ENCODE peak calls at places on chromosomes 6 and 20, in four cellular contexts. One of them, this sample, is unnamed.

GRCh38 chr20:3109350-3110302 is 25.1 kb upstream of the AVP start:
- DNase-seq in HL-60: no peak
- DNase-seq in K562: no peak
- DNase-seq in GM12878: no peak
- DNase-seq in this sample: no peak

GRCh38 chr6:168506460-168506859 is 65.5 kb downstream of the SMOC2 start:
- DNase-seq in HL-60: no peak
- DNase-seq in K562: no peak
- DNase-seq in GM12878: no peak
- DNase-seq in this sample: no peak

GRCh38 chr20:63976980-63977391 is 2.5 kb downstream of the SAMD10 start:
- DNase-seq in HL-60: no peak
- DNase-seq in K562: no peak
- DNase-seq in GM12878: no peak
- DNase-seq in this sample: no peak

GRCh38 chr6:158909938-158910337 is 90.1 kb downstream of the RSPH3 start:
- DNase-seq in HL-60: no peak
- DNase-seq in K562: no peak
- DNase-seq in GM12878: no peak
- DNase-seq in this sample: no peak

GRCh38 chr20:61662226-61662945 is 403.3 kb downstream of the TAF4 start:
- DNase-seq in HL-60: no peak
- DNase-seq in K562: peak; percentile 39
- DNase-seq in GM12878: no peak
- DNase-seq in this sample: no peak

GRCh38 chr6:88013554-88013953 is 34.1 kb upstream of the SPACA1 start:
- DNase-seq in HL-60: no peak
- DNase-seq in K562: no peak
- DNase-seq in GM12878: no peak
- DNase-seq in this sample: no peak

GRCh38 chr6:155495011-155495768 is 39.6 kb upstream of the NOX3 start:
- DNase-seq in HL-60: peak; percentile 3
- DNase-seq in K562: no peak
- DNase-seq in GM12878: no peak
- DNase-seq in this sample: no peak

GRCh38 chr6:53794073-53794719 is 609 bp upstream of the LRRC1 start:
- DNase-seq in HL-60: peak; percentile 5
- DNase-seq in K562: no peak
- DNase-seq in GM12878: peak; percentile 17
- DNase-seq in this sample: no peak

GRCh38 chr20:56628873-56629463 is at the start of gene TFAP2C:
- DNase-seq in HL-60: no peak
- DNase-seq in K562: peak; percentile 90
- DNase-seq in GM12878: no peak
- DNase-seq in this sample: peak; percentile 33

GRCh38 chr6:152863618-152864326 is 113.2 kb downstream of the VIP start:
- DNase-seq in HL-60: peak; percentile 8
- DNase-seq in K562: peak; percentile 56
- DNase-seq in GM12878: peak; percentile 8
- DNase-seq in this sample: no peak

GRCh38 chr6:17907467-17908229 is 79.8 kb downstream of the KIF13A start:
- DNase-seq in HL-60: peak; percentile 97
- DNase-seq in K562: peak; percentile 88
- DNase-seq in GM12878: no peak
- DNase-seq in this sample: no peak

GRCh38 chr20:61524956-61525666 is 273.1 kb downstream of the CDH4 start:
- DNase-seq in HL-60: no peak
- DNase-seq in K562: peak; percentile 40
- DNase-seq in GM12878: no peak
- DNase-seq in this sample: no peak

GRCh38 chr20:5393218-5393870 is 76.6 kb upstream of the PROKR2 start:
- DNase-seq in HL-60: no peak
- DNase-seq in K562: no peak
- DNase-seq in GM12878: no peak
- DNase-seq in this sample: no peak

GRCh38 chr20:33770005-33770404 is 38.2 kb downstream of the ZNF341 start:
- DNase-seq in HL-60: no peak
- DNase-seq in K562: no peak
- DNase-seq in GM12878: no peak
- DNase-seq in this sample: no peak

GRCh38 chr6:25292384-25292783 is 13.2 kb downstream of the CARMIL1 start:
- DNase-seq in HL-60: no peak
- DNase-seq in K562: no peak
- DNase-seq in GM12878: no peak
- DNase-seq in this sample: no peak

GRCh38 chr6:41901882-41902519 is 6.8 kb upstream of the USP49 start:
- DNase-seq in HL-60: no peak
- DNase-seq in K562: peak; percentile 73
- DNase-seq in GM12878: no peak
- DNase-seq in this sample: peak; percentile 29

GRCh38 chr6:16473908-16474791 is 235.8 kb downstream of the GMPR start:
- DNase-seq in HL-60: no peak
- DNase-seq in K562: no peak
- DNase-seq in GM12878: peak; percentile 67
- DNase-seq in this sample: no peak

DNA sequence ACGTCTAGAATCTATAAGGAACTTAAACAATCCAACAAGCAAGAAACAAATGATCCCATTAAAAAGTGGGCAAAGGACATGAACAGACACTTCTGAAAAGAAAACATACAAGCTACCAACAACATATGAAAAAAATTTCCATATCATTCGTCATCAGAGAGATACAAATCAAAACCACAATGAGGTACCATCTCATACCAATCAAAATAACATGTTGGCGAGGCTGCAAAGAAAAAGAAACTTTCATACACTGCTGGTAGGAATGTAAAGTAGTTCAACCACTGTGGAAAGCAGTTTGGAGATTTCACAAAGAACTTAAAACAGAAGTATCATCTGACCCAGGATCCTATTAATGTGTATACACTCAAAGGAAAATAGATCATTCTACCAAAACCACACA is 243.9 kb upstream of the RUNX2 start:
- DNase-seq in HL-60: no peak
- DNase-seq in K562: no peak
- DNase-seq in GM12878: no peak
- DNase-seq in this sample: no peak
- TF ChIP-seq SPI1 in HL-60: no peak
- TF ChIP-seq SPI1 in K562: no peak
- TF ChIP-seq SPI1 in GM12878: no peak
- TF ChIP-seq SPI1 in this sample: no peak

GRCh38 chr6:167000759-167001158 is 1.6 kb downstream of the CEP43 start:
- DNase-seq in HL-60: no peak
- DNase-seq in K562: no peak
- DNase-seq in GM12878: no peak
- DNase-seq in this sample: no peak

GRCh38 chr6:166998256-166999144 is 697 bp upstream of the CEP43 start:
- DNase-seq in HL-60: no peak
- DNase-seq in K562: peak; percentile 24
- DNase-seq in GM12878: no peak
- DNase-seq in this sample: no peak

GRCh38 chr6:166997768-166998255 is 1.4 kb upstream of the CEP43 start:
- DNase-seq in HL-60: peak; percentile 65
- DNase-seq in K562: peak; percentile 63
- DNase-seq in GM12878: peak; percentile 27
- DNase-seq in this sample: no peak

GRCh38 chr6:166999845-167000253 is 652 bp downstream of the CEP43 start:
- DNase-seq in HL-60: no peak
- DNase-seq in K562: no peak
- DNase-seq in GM12878: no peak
- DNase-seq in this sample: no peak

DNA sequence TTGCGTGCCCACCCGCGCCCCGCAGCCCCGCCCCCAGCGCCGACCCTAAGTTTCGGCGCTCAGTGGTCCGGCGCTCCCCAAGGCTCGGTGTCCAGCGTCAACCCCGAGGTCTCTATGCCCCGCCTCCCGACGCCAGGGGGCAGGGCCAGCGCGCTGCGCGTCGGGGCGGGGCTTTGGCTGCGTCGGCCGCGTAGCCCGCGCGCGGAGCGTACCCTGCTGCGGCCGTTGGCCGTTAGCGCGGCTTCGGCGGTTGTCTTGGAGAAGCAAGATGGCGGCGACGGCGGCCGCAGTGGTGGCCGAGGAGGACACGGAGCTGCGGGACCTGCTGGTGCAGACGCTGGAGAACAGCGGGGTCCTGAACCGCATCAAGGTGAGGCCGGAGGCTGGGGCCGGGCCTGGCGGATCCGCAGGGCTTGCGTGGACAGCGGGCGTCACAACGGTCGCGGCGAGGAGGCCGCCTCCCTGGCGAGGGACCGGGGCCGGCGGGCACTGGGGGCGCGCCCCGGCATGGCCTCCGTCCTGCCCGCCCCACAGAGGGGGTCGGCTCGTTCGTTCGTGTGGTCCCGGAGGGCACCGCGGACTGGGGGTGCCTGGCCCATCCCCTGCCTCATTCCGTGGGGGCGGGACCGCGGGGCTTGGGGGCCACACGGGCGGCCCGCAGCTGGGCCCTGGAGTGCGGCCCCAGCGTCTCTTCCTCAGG is at the start of gene CEP43:
- DNase-seq in HL-60: peak; percentile 81
- DNase-seq in K562: peak; percentile 98
- DNase-seq in GM12878: peak; percentile 71
- DNase-seq in this sample: peak; percentile 89
- TF ChIP-seq POLR2AphosphoS5 in HL-60: peak; percentile 67
- TF ChIP-seq POLR2AphosphoS5 in K562: no peak
- TF ChIP-seq POLR2AphosphoS5 in GM12878: no peak
- TF ChIP-seq POLR2AphosphoS5 in this sample: no peak

GRCh38 chr6:116969211-116969863 is 92.3 kb downstream of the RFX6 start:
- DNase-seq in HL-60: peak; percentile 18
- DNase-seq in K562: peak; percentile 59
- DNase-seq in GM12878: no peak
- DNase-seq in this sample: peak; percentile 24
- TF ChIP-seq SPI1 in HL-60: no peak
- TF ChIP-seq SPI1 in K562: no peak
- TF ChIP-seq SPI1 in GM12878: no peak
- TF ChIP-seq SPI1 in this sample: no peak

GRCh38 chr6:29942275-29943052 is at the start of gene HLA-A:
- DNase-seq in HL-60: no peak
- DNase-seq in K562: no peak
- DNase-seq in GM12878: peak; percentile 92
- DNase-seq in this sample: peak; percentile 80
- TF ChIP-seq POLR2AphosphoS5 in HL-60: no peak
- TF ChIP-seq POLR2AphosphoS5 in K562: no peak
- TF ChIP-seq POLR2AphosphoS5 in GM12878: peak; percentile 99
- TF ChIP-seq POLR2AphosphoS5 in this sample: peak; percentile 98

DNA sequence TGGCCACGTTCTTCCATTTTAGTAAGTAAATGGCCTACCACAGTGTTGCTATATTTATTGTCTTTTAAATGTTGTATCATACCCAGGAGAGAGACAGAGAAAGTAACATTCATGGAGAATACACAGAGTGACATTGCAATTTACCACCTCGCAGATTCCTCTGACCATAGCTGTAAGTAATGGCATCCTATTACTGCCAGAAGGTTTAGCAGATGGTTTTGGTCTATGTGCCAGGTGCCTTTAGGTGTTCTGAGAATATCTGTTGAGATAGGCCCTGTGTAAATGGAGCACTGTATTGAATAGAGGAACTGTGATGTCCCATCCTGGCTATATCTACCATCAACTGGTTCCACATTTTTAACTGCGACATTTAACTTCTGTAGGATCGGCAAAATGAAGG is 559.6 kb downstream of the KIF16B start:
- DNase-seq in HL-60: no peak
- DNase-seq in K562: no peak
- DNase-seq in GM12878: no peak
- DNase-seq in this sample: no peak
- TF ChIP-seq SPI1 in HL-60: no peak
- TF ChIP-seq SPI1 in K562: no peak
- TF ChIP-seq SPI1 in GM12878: no peak
- TF ChIP-seq SPI1 in this sample: no peak

GRCh38 chr6:138500867-138501446 is 1.7 kb upstream of the NHSL1 start:
- DNase-seq in HL-60: no peak
- DNase-seq in K562: no peak
- DNase-seq in GM12878: no peak
- DNase-seq in this sample: no peak

GRCh38 chr6:138498575-138499302 is 555 bp downstream of the NHSL1 start:
- DNase-seq in HL-60: no peak
- DNase-seq in K562: no peak
- DNase-seq in GM12878: no peak
- DNase-seq in this sample: no peak

GRCh38 chr6:138500045-138500665 is 861 bp upstream of the NHSL1 start:
- DNase-seq in HL-60: no peak
- DNase-seq in K562: no peak
- DNase-seq in GM12878: no peak
- DNase-seq in this sample: no peak

GRCh38 chr6:138502546-138502945 is 3.3 kb upstream of the NHSL1 start:
- DNase-seq in HL-60: no peak
- DNase-seq in K562: no peak
- DNase-seq in GM12878: no peak
- DNase-seq in this sample: no peak

DNA sequence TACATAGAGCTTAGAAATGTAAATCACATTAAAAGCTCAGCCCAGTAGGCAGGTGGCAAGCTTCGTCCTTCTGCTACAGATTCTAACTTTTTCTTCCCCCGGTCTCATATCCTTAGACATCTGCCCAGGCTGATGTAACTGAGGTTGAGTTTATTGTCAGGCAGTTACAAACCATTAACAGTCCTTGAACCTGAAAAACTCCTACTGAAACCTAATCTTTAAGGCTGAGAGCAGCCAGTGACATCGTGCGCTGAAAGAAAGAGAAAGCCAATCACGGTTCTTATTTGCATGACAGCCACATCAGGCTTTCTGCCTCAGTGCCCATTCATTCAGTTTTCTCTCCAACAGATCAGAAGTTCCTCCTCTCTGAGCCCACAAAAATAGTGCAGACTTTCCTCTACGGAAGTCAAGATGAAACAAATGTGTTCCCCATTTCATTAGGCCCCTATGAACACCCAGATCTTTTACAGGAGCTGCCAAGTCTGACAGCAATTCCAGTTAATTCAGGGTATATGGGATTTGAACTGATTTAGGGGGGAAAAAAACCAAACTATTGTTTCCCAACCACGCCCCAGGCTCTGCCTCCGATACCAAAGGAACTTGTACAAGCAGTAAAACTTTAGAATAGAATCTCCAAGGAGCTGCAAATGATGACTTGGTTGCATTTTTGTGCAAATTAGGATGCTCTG is at the start of gene NHSL1:
- DNase-seq in HL-60: no peak
- DNase-seq in K562: no peak
- DNase-seq in GM12878: peak; percentile 34
- DNase-seq in this sample: no peak
- TF ChIP-seq POLR2AphosphoS5 in HL-60: no peak
- TF ChIP-seq POLR2AphosphoS5 in K562: no peak
- TF ChIP-seq POLR2AphosphoS5 in GM12878: no peak
- TF ChIP-seq POLR2AphosphoS5 in this sample: no peak

DNA sequence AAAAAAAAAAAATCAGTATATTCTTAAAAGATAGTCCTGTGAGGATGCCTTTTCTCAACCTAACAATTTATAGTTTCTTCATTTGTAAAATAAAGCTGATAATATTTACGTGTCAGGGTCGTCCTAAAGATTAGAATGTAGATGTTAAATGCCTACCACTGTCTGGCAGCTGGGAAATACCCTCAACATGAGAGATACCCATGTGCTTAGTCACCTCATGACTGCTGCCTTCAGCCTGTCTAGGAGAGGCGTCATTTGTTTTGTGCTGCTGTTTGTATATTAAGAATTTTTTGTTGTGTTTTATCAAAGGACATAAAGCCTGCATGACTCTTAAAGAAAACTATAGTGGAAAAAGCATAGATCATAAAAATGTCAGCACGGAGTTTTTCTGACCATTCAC is 9.5 kb downstream of the FAM120B start:
- DNase-seq in HL-60: no peak
- DNase-seq in K562: no peak
- DNase-seq in GM12878: no peak
- DNase-seq in this sample: no peak
- TF ChIP-seq SPI1 in HL-60: no peak
- TF ChIP-seq SPI1 in K562: no peak
- TF ChIP-seq SPI1 in GM12878: no peak
- TF ChIP-seq SPI1 in this sample: no peak